ENCODE peak calls at places on chromosomes 3 and 15, in five cellular contexts. One of them, this sample, is unnamed.

GRCh38 chr3:149377408-149378111 is at the start of gene TM4SF1:
- DNase-seq in GM23248: peak; percentile 78
- DNase-seq in PC-3: peak; percentile 98
- DNase-seq in tibial nerve: peak; percentile 61
- DNase-seq in psoas muscle: peak; percentile 70
- DNase-seq in this sample: no peak

GRCh38 chr15:26686547-26687187 is 86.2 kb downstream of the GABRB3 start:
- DNase-seq in GM23248: no peak
- DNase-seq in tibial nerve: no peak
- DNase-seq in psoas muscle: no peak
- DNase-seq in PC-3: no peak
- DNase-seq in this sample: no peak

GRCh38 chr3:187678869-187679268 is 8.7 kb upstream of the SST start:
- DNase-seq in psoas muscle: no peak
- DNase-seq in PC-3: peak; percentile 74
- DNase-seq in GM23248: peak; percentile 86
- DNase-seq in tibial nerve: peak; percentile 64
- DNase-seq in this sample: no peak

GRCh38 chr15:101198820-101199219 is 53.0 kb downstream of the CHSY1 start:
- DNase-seq in psoas muscle: no peak
- DNase-seq in tibial nerve: no peak
- DNase-seq in PC-3: no peak
- DNase-seq in GM23248: peak; percentile 39
- DNase-seq in this sample: no peak

GRCh38 chr3:172557515-172558220 is 34.4 kb upstream of the TNFSF10 start:
- DNase-seq in PC-3: no peak
- DNase-seq in tibial nerve: no peak
- DNase-seq in psoas muscle: no peak
- DNase-seq in GM23248: peak; percentile 72
- DNase-seq in this sample: no peak

GRCh38 chr3:87057474-87057873 is 66.5 kb upstream of the VGLL3 start:
- DNase-seq in PC-3: no peak
- DNase-seq in GM23248: no peak
- DNase-seq in psoas muscle: no peak
- DNase-seq in tibial nerve: no peak
- DNase-seq in this sample: no peak

GRCh38 chr15:26477044-26477443 is 295.8 kb downstream of the GABRB3 start:
- DNase-seq in psoas muscle: no peak
- DNase-seq in tibial nerve: no peak
- DNase-seq in GM23248: no peak
- DNase-seq in PC-3: no peak
- DNase-seq in this sample: no peak

GRCh38 chr3:137978328-137978727 is 31.6 kb upstream of the CLDN18 start:
- DNase-seq in psoas muscle: no peak
- DNase-seq in tibial nerve: no peak
- DNase-seq in PC-3: no peak
- DNase-seq in GM23248: no peak
- DNase-seq in this sample: no peak

GRCh38 chr15:40892449-40893012 is 1.7 kb upstream of the VPS18 start:
- DNase-seq in GM23248: no peak
- DNase-seq in tibial nerve: no peak
- DNase-seq in PC-3: no peak
- DNase-seq in psoas muscle: no peak
- DNase-seq in this sample: no peak

GRCh38 chr3:128033102-128033501 is 19.1 kb upstream of the SEC61A1 start:
- DNase-seq in psoas muscle: no peak
- DNase-seq in PC-3: peak; percentile 51
- DNase-seq in GM23248: peak; percentile 34
- DNase-seq in tibial nerve: no peak
- DNase-seq in this sample: no peak

DNA sequence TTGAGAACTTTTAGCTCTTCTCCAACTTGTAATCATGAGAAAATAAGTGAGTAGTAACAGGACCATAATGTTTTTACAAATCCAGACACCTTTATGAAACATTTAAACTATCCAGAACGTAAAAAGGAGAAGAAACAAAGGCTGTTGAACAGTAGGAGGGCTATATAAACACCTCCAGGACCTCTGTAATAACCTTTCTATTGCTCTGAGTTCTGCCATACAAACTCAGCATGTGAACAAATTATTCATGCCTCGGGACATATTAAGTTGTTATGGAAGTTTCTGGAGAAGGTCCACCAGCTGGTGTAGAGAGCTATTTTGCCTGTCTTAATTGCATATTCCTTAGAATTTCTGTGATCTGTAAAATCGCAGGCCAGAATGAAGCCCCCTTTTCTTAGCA is 256.3 kb downstream of the UBE2E2 start:
- DNase-seq in GM23248: no peak
- DNase-seq in psoas muscle: no peak
- DNase-seq in PC-3: no peak
- DNase-seq in tibial nerve: no peak
- DNase-seq in this sample: no peak
- H3K27ac ChIP-seq in GM23248: no peak overlapping the region
- H3K27ac ChIP-seq in psoas muscle: peak overlapping the region; percentile 58
- H3K27ac ChIP-seq in PC-3: no peak overlapping the region
- H3K27ac ChIP-seq in tibial nerve: no peak overlapping the region
- H3K27ac ChIP-seq in this sample: no peak overlapping the region

GRCh38 chr3:159858650-159859049 is 130.0 kb upstream of the IL12A start:
- DNase-seq in tibial nerve: no peak
- DNase-seq in PC-3: no peak
- DNase-seq in GM23248: no peak
- DNase-seq in psoas muscle: no peak
- DNase-seq in this sample: no peak

GRCh38 chr3:159859424-159859823 is 129.2 kb upstream of the IL12A start:
- DNase-seq in psoas muscle: no peak
- DNase-seq in PC-3: no peak
- DNase-seq in GM23248: no peak
- DNase-seq in tibial nerve: no peak
- DNase-seq in this sample: no peak

GRCh38 chr3:159860727-159861126 is 127.9 kb upstream of the IL12A start:
- DNase-seq in psoas muscle: no peak
- DNase-seq in GM23248: no peak
- DNase-seq in PC-3: no peak
- DNase-seq in tibial nerve: no peak
- DNase-seq in this sample: no peak

GRCh38 chr3:159860269-159860668 is 128.4 kb upstream of the IL12A start:
- DNase-seq in PC-3: no peak
- DNase-seq in tibial nerve: no peak
- DNase-seq in psoas muscle: no peak
- DNase-seq in GM23248: no peak
- DNase-seq in this sample: no peak

DNA sequence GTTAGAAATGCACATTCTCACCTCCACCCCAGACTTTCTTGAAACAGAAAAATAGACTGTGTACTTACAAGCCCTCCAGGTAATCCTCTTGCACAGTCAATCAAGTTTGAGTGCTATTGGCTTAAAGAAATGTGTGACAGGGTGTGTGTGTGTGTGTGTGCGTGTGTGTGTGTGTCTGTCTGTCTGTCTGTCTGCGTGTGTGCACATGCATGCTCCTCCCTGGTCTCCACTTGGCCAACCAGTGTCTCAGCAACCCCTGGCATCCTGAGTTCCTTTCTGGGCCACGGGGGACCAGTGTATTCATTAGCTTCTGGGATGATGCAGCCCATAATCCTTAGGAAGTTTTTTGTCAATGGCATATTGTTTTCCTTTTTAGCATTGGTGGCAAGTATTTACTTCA is 128.8 kb upstream of the IL12A start:
- DNase-seq in GM23248: no peak
- DNase-seq in PC-3: no peak
- DNase-seq in tibial nerve: no peak
- DNase-seq in psoas muscle: no peak
- DNase-seq in this sample: no peak
- H3K4me1 ChIP-seq in GM23248: peaks cover 18% of the 10 kb centered on the region
- H3K4me1 ChIP-seq in PC-3: peaks cover 20% of the 10 kb centered on the region
- H3K4me1 ChIP-seq in tibial nerve: peaks cover 3% of the 10 kb centered on the region
- H3K4me1 ChIP-seq in psoas muscle: peaks cover 80% of the 10 kb centered on the region
- H3K4me1 ChIP-seq in this sample: no peaks in the 10 kb centered on the region

GRCh38 chr3:196235452-196236122 is 19.3 kb downstream of the SLC51A start:
- DNase-seq in psoas muscle: no peak
- DNase-seq in GM23248: no peak
- DNase-seq in PC-3: no peak
- DNase-seq in tibial nerve: peak; percentile 26
- DNase-seq in this sample: no peak

GRCh38 chr3:196240424-196240823 is 24.1 kb downstream of the SLC51A start:
- DNase-seq in psoas muscle: no peak
- DNase-seq in PC-3: no peak
- DNase-seq in tibial nerve: no peak
- DNase-seq in GM23248: no peak
- DNase-seq in this sample: no peak

GRCh38 chr3:196236169-196236568 is 19.8 kb downstream of the SLC51A start:
- DNase-seq in tibial nerve: peak; percentile 25
- DNase-seq in PC-3: no peak
- DNase-seq in GM23248: no peak
- DNase-seq in psoas muscle: no peak
- DNase-seq in this sample: no peak

GRCh38 chr3:196238612-196239190 is 22.4 kb downstream of the SLC51A start:
- DNase-seq in GM23248: no peak
- DNase-seq in PC-3: no peak
- DNase-seq in psoas muscle: no peak
- DNase-seq in tibial nerve: no peak
- DNase-seq in this sample: no peak

GRCh38 chr3:196237203-196237602 is 20.9 kb downstream of the SLC51A start:
- DNase-seq in GM23248: no peak
- DNase-seq in PC-3: no peak
- DNase-seq in psoas muscle: no peak
- DNase-seq in tibial nerve: no peak
- DNase-seq in this sample: no peak
- H3K27ac ChIP-seq in GM23248: no peak overlapping the region
- H3K27ac ChIP-seq in PC-3: no peak overlapping the region
- H3K27ac ChIP-seq in psoas muscle: no peak overlapping the region
- H3K27ac ChIP-seq in tibial nerve: no peak overlapping the region
- H3K27ac ChIP-seq in this sample: no peak overlapping the region

DNA sequence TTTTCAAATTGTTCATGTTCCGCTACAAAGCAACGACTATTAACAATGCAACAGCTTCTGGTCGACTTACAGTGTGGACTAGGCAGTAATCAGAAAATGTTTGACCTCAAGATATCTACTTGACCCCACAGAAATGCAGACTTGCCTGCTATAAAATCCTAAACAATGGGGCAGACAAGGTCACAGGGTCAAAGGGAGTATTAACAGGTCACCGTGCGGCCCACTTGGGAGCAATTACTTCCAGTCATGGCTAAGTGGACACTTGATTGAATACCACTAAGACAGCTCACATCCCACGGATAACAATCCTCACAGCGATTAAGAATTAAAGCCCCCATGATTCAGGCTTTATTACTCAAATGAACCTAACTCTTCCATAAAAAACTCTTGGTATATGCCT is 58.8 kb downstream of the FOXP1 start:
- DNase-seq in psoas muscle: no peak
- DNase-seq in PC-3: no peak
- DNase-seq in tibial nerve: no peak
- DNase-seq in GM23248: no peak
- DNase-seq in this sample: no peak
- H3K4me1 ChIP-seq in psoas muscle: peaks cover 14% of the 10 kb centered on the region
- H3K4me1 ChIP-seq in PC-3: no peaks in the 10 kb centered on the region
- H3K4me1 ChIP-seq in tibial nerve: no peaks in the 10 kb centered on the region
- H3K4me1 ChIP-seq in GM23248: peaks cover 10% of the 10 kb centered on the region
- H3K4me1 ChIP-seq in this sample: no peaks in the 10 kb centered on the region

GRCh38 chr3:114556832-114557231 is 263.0 kb downstream of the TIGIT start:
- DNase-seq in tibial nerve: no peak
- DNase-seq in GM23248: no peak
- DNase-seq in PC-3: no peak
- DNase-seq in psoas muscle: no peak
- DNase-seq in this sample: no peak

GRCh38 chr3:114554716-114555115 is 260.9 kb downstream of the TIGIT start:
- DNase-seq in PC-3: no peak
- DNase-seq in tibial nerve: no peak
- DNase-seq in GM23248: peak; percentile 52
- DNase-seq in psoas muscle: no peak
- DNase-seq in this sample: no peak

GRCh38 chr3:114553949-114554593 is 260.2 kb downstream of the TIGIT start:
- DNase-seq in GM23248: peak; percentile 26
- DNase-seq in PC-3: no peak
- DNase-seq in psoas muscle: no peak
- DNase-seq in tibial nerve: no peak
- DNase-seq in this sample: no peak

GRCh38 chr3:114557791-114558190 is 264.0 kb downstream of the TIGIT start:
- DNase-seq in GM23248: peak; percentile 68
- DNase-seq in PC-3: no peak
- DNase-seq in psoas muscle: no peak
- DNase-seq in tibial nerve: no peak
- DNase-seq in this sample: no peak

GRCh38 chr3:114558271-114558670 is 264.4 kb downstream of the TIGIT start:
- DNase-seq in PC-3: no peak
- DNase-seq in psoas muscle: no peak
- DNase-seq in GM23248: peak; percentile 71
- DNase-seq in tibial nerve: no peak
- DNase-seq in this sample: no peak
- H3K27ac ChIP-seq in PC-3: no peak overlapping the region
- H3K27ac ChIP-seq in psoas muscle: peak overlapping the region; percentile 60
- H3K27ac ChIP-seq in GM23248: peak overlapping the region; percentile 63
- H3K27ac ChIP-seq in tibial nerve: no peak overlapping the region
- H3K27ac ChIP-seq in this sample: no peak overlapping the region

DNA sequence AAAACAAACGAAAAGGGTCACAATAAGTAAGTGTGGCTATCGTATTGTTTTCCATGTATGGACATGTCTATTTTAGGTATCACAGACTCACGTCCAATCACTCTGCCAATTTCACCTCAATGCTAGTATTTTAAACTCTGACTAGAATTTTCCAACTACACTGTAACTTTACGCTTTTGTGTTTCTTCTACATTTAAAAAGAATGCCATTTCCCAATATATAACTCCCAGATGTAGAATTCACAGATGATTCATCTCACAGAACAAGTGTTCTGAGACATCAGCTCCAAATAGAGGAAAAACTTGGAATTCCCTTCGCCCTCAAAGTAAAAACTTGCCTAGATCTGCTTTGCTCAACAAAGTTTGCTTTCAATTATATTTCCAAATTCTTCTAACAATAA is 14.2 kb downstream of the LRIG1 start:
- DNase-seq in psoas muscle: no peak
- DNase-seq in PC-3: no peak
- DNase-seq in GM23248: peak; percentile 88
- DNase-seq in tibial nerve: no peak
- DNase-seq in this sample: no peak
- H3K4me1 ChIP-seq in psoas muscle: peaks cover 89% of the 10 kb centered on the region
- H3K4me1 ChIP-seq in PC-3: no peaks in the 10 kb centered on the region
- H3K4me1 ChIP-seq in GM23248: peaks cover 37% of the 10 kb centered on the region
- H3K4me1 ChIP-seq in tibial nerve: peaks cover 44% of the 10 kb centered on the region
- H3K4me1 ChIP-seq in this sample: peaks cover 39% of the 10 kb centered on the region

GRCh38 chr3:34174740-34175139 is 376.3 kb downstream of the PDCD6IP start:
- DNase-seq in GM23248: no peak
- DNase-seq in tibial nerve: no peak
- DNase-seq in PC-3: no peak
- DNase-seq in psoas muscle: no peak
- DNase-seq in this sample: no peak
- H3K27ac ChIP-seq in GM23248: no peak overlapping the region
- H3K27ac ChIP-seq in tibial nerve: no peak overlapping the region
- H3K27ac ChIP-seq in PC-3: no peak overlapping the region
- H3K27ac ChIP-seq in psoas muscle: no peak overlapping the region
- H3K27ac ChIP-seq in this sample: no peak overlapping the region

GRCh38 chr3:157132341-157132740 is 27.6 kb downstream of the CCNL1 start:
- DNase-seq in GM23248: peak; percentile 51
- DNase-seq in PC-3: no peak
- DNase-seq in psoas muscle: no peak
- DNase-seq in tibial nerve: no peak
- DNase-seq in this sample: no peak
- H3K4me1 ChIP-seq in GM23248: peaks cover 87% of the 10 kb centered on the region
- H3K4me1 ChIP-seq in PC-3: peaks cover 98% of the 10 kb centered on the region
- H3K4me1 ChIP-seq in psoas muscle: peaks cover 56% of the 10 kb centered on the region
- H3K4me1 ChIP-seq in tibial nerve: peaks cover 64% of the 10 kb centered on the region
- H3K4me1 ChIP-seq in this sample: peaks cover 44% of the 10 kb centered on the region

GRCh38 chr15:22956257-22956979 is 23.8 kb downstream of the CYFIP1 start:
- DNase-seq in PC-3: no peak
- DNase-seq in GM23248: no peak
- DNase-seq in psoas muscle: no peak
- DNase-seq in tibial nerve: no peak
- DNase-seq in this sample: no peak
- H3K27ac ChIP-seq in PC-3: no peak overlapping the region
- H3K27ac ChIP-seq in GM23248: no peak overlapping the region
- H3K27ac ChIP-seq in psoas muscle: no peak overlapping the region
- H3K27ac ChIP-seq in tibial nerve: no peak overlapping the region
- H3K27ac ChIP-seq in this sample: no peak overlapping the region